ENCODE peak calls at places on chromosome X, in four cellular contexts. One of them, this sample, is unnamed.

GRCh38 chrX:46036508-46036907 is 508.7 kb downstream of the ZNF674 start:
- DNase-seq in A549: no peak
- DNase-seq in IMR-90: no peak
- DNase-seq in K562: no peak
- DNase-seq in this sample: no peak

GRCh38 chrX:76454456-76454927 is 27.0 kb downstream of the MAGEE1 start:
- DNase-seq in A549: no peak
- DNase-seq in IMR-90: peak; percentile 9
- DNase-seq in K562: peak; percentile 1
- DNase-seq in this sample: peak; percentile 4

GRCh38 chrX:154012336-154012991 is 7.2 kb downstream of the IRAK1 start:
- DNase-seq in A549: no peak
- DNase-seq in IMR-90: no peak
- DNase-seq in K562: no peak
- DNase-seq in this sample: peak; percentile 72

GRCh38 chrX:56025872-56026571 is 206.1 kb upstream of the KLF8 start:
- DNase-seq in A549: no peak
- DNase-seq in IMR-90: no peak
- DNase-seq in K562: peak; percentile 8
- DNase-seq in this sample: no peak

GRCh38 chrX:48960291-48960690 is 2.9 kb upstream of the OTUD5 start:
- DNase-seq in A549: no peak
- DNase-seq in IMR-90: no peak
- DNase-seq in K562: no peak
- DNase-seq in this sample: no peak

GRCh38 chrX:76148011-76148665 is 24.7 kb upstream of the PBDC1 start:
- DNase-seq in A549: no peak
- DNase-seq in IMR-90: peak; percentile 25
- DNase-seq in K562: peak; percentile 5
- DNase-seq in this sample: peak; percentile 1

GRCh38 chrX:55818673-55819375 is 101.3 kb downstream of the RRAGB start:
- DNase-seq in A549: no peak
- DNase-seq in IMR-90: no peak
- DNase-seq in K562: no peak
- DNase-seq in this sample: no peak

GRCh38 chrX:38754102-38754790 is 47.0 kb upstream of the MID1IP1 start:
- DNase-seq in A549: no peak
- DNase-seq in IMR-90: peak; percentile 58
- DNase-seq in K562: peak; percentile 65
- DNase-seq in this sample: peak; percentile 19

GRCh38 chrX:130771648-130772312 is 131.2 kb downstream of the ENOX2 start:
- DNase-seq in A549: no peak
- DNase-seq in IMR-90: no peak
- DNase-seq in K562: no peak
- DNase-seq in this sample: no peak

GRCh38 chrX:49171752-49172279 is at the start of gene PLP2:
- DNase-seq in A549: no peak
- DNase-seq in IMR-90: peak; percentile 40
- DNase-seq in K562: peak; percentile 64
- DNase-seq in this sample: no peak

GRCh38 chrX:56231706-56232105 is 450 bp upstream of the KLF8 start:
- DNase-seq in A549: no peak
- DNase-seq in IMR-90: no peak
- DNase-seq in K562: no peak
- DNase-seq in this sample: no peak

GRCh38 chrX:154419189-154419588 is 7.8 kb downstream of the TAFAZZIN start:
- DNase-seq in A549: no peak
- DNase-seq in IMR-90: no peak
- DNase-seq in K562: no peak
- DNase-seq in this sample: no peak

GRCh38 chrX:132612990-132613564 is 124.2 kb upstream of the MBNL3 start:
- DNase-seq in A549: no peak
- DNase-seq in IMR-90: peak; percentile 4
- DNase-seq in K562: peak; percentile 23
- DNase-seq in this sample: no peak

GRCh38 chrX:18042776-18043175 is 177.9 kb downstream of the BEND2 start:
- DNase-seq in A549: no peak
- DNase-seq in IMR-90: no peak
- DNase-seq in K562: no peak
- DNase-seq in this sample: no peak

GRCh38 chrX:1451676-1452496 is 823 bp downstream of the ASMTL start:
- DNase-seq in A549: no peak
- DNase-seq in IMR-90: no peak
- DNase-seq in K562: no peak
- DNase-seq in this sample: no peak

GRCh38 chrX:56764975-56765791 is 36.1 kb downstream of the NBDY start:
- DNase-seq in A549: no peak
- DNase-seq in IMR-90: no peak
- DNase-seq in K562: no peak
- DNase-seq in this sample: no peak

GRCh38 chrX:20433376-20433775 is 166.7 kb upstream of the RPS6KA3 start:
- DNase-seq in A549: no peak
- DNase-seq in IMR-90: peak; percentile 24
- DNase-seq in K562: no peak
- DNase-seq in this sample: no peak

GRCh38 chrX:130097507-130098201 is 12.6 kb downstream of the ELF4 start:
- DNase-seq in A549: no peak
- DNase-seq in IMR-90: no peak
- DNase-seq in K562: no peak
- DNase-seq in this sample: peak; percentile 50

GRCh38 chrX:141638601-141639000 is 49.1 kb downstream of the SPANXA2 start:
- DNase-seq in A549: no peak
- DNase-seq in IMR-90: no peak
- DNase-seq in K562: no peak
- DNase-seq in this sample: no peak

GRCh38 chrX:151870603-151871002 is 42.1 kb upstream of the MAGEA4 start:
- DNase-seq in A549: peak; percentile 35
- DNase-seq in IMR-90: peak; percentile 56
- DNase-seq in K562: no peak
- DNase-seq in this sample: peak; percentile 2

GRCh38 chrX:23554304-23554703 is 113.0 kb upstream of the PRDX4 start:
- DNase-seq in A549: peak; percentile 4
- DNase-seq in IMR-90: peak; percentile 50
- DNase-seq in K562: peak; percentile 34
- DNase-seq in this sample: peak; percentile 6

GRCh38 chrX:27186671-27187070 is 276.5 kb downstream of the PPP4R3C start:
- DNase-seq in A549: no peak
- DNase-seq in IMR-90: peak; percentile 28
- DNase-seq in K562: peak; percentile 37
- DNase-seq in this sample: peak; percentile 13

GRCh38 chrX:23578079-23578478 is 89.2 kb upstream of the PRDX4 start:
- DNase-seq in A549: no peak
- DNase-seq in IMR-90: no peak
- DNase-seq in K562: no peak
- DNase-seq in this sample: no peak

GRCh38 chrX:147912093-147912801 is 528 bp downstream of the FMR1 start:
- DNase-seq in A549: peak; percentile 22
- DNase-seq in IMR-90: peak; percentile 31
- DNase-seq in K562: peak; percentile 55
- DNase-seq in this sample: no peak

GRCh38 chrX:108235990-108236389 is 144.4 kb downstream of the ATG4A start:
- DNase-seq in A549: no peak
- DNase-seq in IMR-90: no peak
- DNase-seq in K562: no peak
- DNase-seq in this sample: no peak

GRCh38 chrX:56788717-56789122 is 59.7 kb downstream of the NBDY start:
- DNase-seq in A549: no peak
- DNase-seq in IMR-90: peak; percentile 47
- DNase-seq in K562: peak; percentile 29
- DNase-seq in this sample: peak; percentile 18

GRCh38 chrX:10102046-10102704 is 54.6 kb upstream of the CLCN4 start:
- DNase-seq in A549: no peak
- DNase-seq in IMR-90: no peak
- DNase-seq in K562: no peak
- DNase-seq in this sample: no peak

GRCh38 chrX:73683236-73683859 is 120.4 kb downstream of the CHIC1 start:
- DNase-seq in A549: no peak
- DNase-seq in IMR-90: no peak
- DNase-seq in K562: no peak
- DNase-seq in this sample: no peak

GRCh38 chrX:97685753-97686152 is 802.0 kb downstream of the RPA4 start:
- DNase-seq in A549: peak; percentile 9
- DNase-seq in IMR-90: peak; percentile 40
- DNase-seq in K562: peak; percentile 17
- DNase-seq in this sample: peak; percentile 11

GRCh38 chrX:71458866-71459265 is 74.0 kb upstream of the OGT start:
- DNase-seq in A549: no peak
- DNase-seq in IMR-90: no peak
- DNase-seq in K562: no peak
- DNase-seq in this sample: no peak

GRCh38 chrX:129877401-129877800 is 28.6 kb upstream of the UTP14A start:
- DNase-seq in A549: no peak
- DNase-seq in IMR-90: no peak
- DNase-seq in K562: no peak
- DNase-seq in this sample: no peak

GRCh38 chrX:83819304-83819703 is 41.6 kb upstream of the CYLC1 start:
- DNase-seq in A549: no peak
- DNase-seq in IMR-90: no peak
- DNase-seq in K562: no peak
- DNase-seq in this sample: no peak

GRCh38 chrX:30865020-30865419 is 24.0 kb downstream of the TAB3 start:
- DNase-seq in A549: no peak
- DNase-seq in IMR-90: no peak
- DNase-seq in K562: peak; percentile 55
- DNase-seq in this sample: peak; percentile 21

GRCh38 chrX:81338924-81339323 is 137.0 kb downstream of the SH3BGRL start:
- DNase-seq in A549: no peak
- DNase-seq in IMR-90: no peak
- DNase-seq in K562: no peak
- DNase-seq in this sample: no peak

GRCh38 chrX:130114141-130114561 is 3.9 kb upstream of the ELF4 start:
- DNase-seq in A549: no peak
- DNase-seq in IMR-90: peak; percentile 19
- DNase-seq in K562: peak; percentile 44
- DNase-seq in this sample: no peak

GRCh38 chrX:119042996-119043395 is 29.8 kb upstream of the CT47C1 start:
- DNase-seq in A549: no peak
- DNase-seq in IMR-90: no peak
- DNase-seq in K562: no peak
- DNase-seq in this sample: no peak

GRCh38 chrX:79259073-79259689 is 108.0 kb downstream of the ITM2A start:
- DNase-seq in A549: no peak
- DNase-seq in IMR-90: no peak
- DNase-seq in K562: no peak
- DNase-seq in this sample: no peak

DNA sequence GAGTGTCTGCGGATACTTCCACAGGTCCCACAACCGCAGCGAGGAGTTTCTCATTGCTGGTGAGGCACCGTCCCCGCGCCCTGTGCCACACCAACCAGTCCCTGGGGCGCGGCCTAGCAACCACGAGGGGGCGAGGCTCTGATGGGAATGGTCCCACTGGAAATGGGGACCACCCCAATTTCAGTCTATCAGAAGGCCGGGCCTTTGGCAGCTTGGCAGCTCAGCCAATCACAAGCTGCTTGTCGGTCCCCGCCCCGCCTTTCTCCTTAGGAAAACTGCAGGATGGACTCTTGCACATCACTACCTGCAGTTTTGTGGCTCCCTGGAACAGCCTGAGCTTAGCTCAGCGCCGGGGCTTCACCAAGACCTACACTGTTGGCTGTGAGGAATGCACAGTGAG is 3.0 kb downstream of the TIMP1 start:
- DNase-seq in A549: no peak
- DNase-seq in IMR-90: no peak
- DNase-seq in K562: no peak
- DNase-seq in this sample: no peak
- H3K4me3 ChIP-seq in A549: no peak overlapping the region
- H3K4me3 ChIP-seq in IMR-90: no peak overlapping the region
- H3K4me3 ChIP-seq in K562: no peak overlapping the region
- H3K4me3 ChIP-seq in this sample: no peak overlapping the region

GRCh38 chrX:11423362-11423818 is 130.2 kb downstream of the AMELX start:
- DNase-seq in A549: no peak
- DNase-seq in IMR-90: peak; percentile 90
- DNase-seq in K562: peak; percentile 89
- DNase-seq in this sample: no peak
- TF ChIP-seq MAZ in A549: no peak
- TF ChIP-seq MAZ in IMR-90: no peak
- TF ChIP-seq MAZ in K562: no peak
- TF ChIP-seq MAZ in this sample: no peak

DNA sequence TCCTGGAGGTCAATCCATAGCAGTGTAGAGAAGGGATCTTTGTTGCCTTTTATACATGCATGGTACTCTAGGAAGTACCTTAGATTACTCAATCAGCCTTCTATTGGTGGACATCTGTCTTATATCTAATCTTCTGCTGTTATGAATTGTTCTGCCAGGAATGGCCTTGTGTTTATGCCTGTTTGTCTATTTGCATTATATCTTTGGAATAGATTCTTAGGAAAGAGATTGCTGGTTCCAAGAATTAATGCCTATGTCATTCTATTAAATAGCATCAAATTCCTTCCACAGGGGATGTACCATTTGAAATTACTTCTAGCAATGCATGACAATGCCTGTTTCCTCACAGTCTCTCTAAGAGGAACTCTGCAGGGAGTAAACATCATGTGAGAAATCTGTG is 42.5 kb downstream of the BEX3 start:
- DNase-seq in A549: no peak
- DNase-seq in IMR-90: no peak
- DNase-seq in K562: no peak
- DNase-seq in this sample: no peak
- H3K4me3 ChIP-seq in A549: no peak overlapping the region
- H3K4me3 ChIP-seq in IMR-90: no peak overlapping the region
- H3K4me3 ChIP-seq in K562: no peak overlapping the region
- H3K4me3 ChIP-seq in this sample: no peak overlapping the region

GRCh38 chrX:42691196-42691595 is 86.8 kb downstream of the PPP1R2C start:
- DNase-seq in A549: no peak
- DNase-seq in IMR-90: no peak
- DNase-seq in K562: no peak
- DNase-seq in this sample: no peak

GRCh38 chrX:42684062-42684461 is 93.9 kb downstream of the PPP1R2C start:
- DNase-seq in A549: no peak
- DNase-seq in IMR-90: no peak
- DNase-seq in K562: no peak
- DNase-seq in this sample: no peak

GRCh38 chrX:42686296-42686695 is 91.7 kb downstream of the PPP1R2C start:
- DNase-seq in A549: no peak
- DNase-seq in IMR-90: no peak
- DNase-seq in K562: no peak
- DNase-seq in this sample: no peak

DNA sequence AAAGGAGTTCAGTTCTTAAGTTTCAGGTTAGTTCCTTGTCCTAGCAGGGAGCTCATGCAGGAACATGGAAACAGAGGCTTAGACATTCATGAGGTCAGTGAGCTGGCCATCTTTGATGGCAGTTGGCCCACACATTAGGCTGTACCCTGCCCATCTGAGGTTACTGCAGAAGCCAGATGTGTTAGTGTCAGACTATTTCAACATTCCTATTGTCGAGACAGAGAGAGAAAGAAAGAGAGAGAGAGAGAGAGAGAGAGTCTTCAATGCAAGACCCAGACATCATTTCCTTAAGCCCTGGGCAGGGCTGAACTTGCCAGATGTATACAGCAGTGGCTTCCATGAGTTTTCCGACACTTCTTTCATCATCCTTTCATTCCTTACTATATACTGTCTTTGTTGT is 91.3 kb downstream of the PPP1R2C start:
- DNase-seq in A549: no peak
- DNase-seq in IMR-90: no peak
- DNase-seq in K562: no peak
- DNase-seq in this sample: no peak
- TF ChIP-seq MAZ in A549: no peak
- TF ChIP-seq MAZ in IMR-90: no peak
- TF ChIP-seq MAZ in K562: no peak
- TF ChIP-seq MAZ in this sample: no peak

This sample was measured in HepG2.